ENCODE peak calls at places on chromosomes 3 and 15, in ten cellular contexts. A, D, I, Z, C, E, B, Y, K and P are unnamed samples.

GRCh38 chr15:92097473-92098178 is 244.1 kb downstream of the SLCO3A1 start:
- DNase-seq in A (no peak), D (peak), I (peak), Z (peak), C (peak), E (peak), B (no peak), Y (peak), K (peak), P (no peak)

GRCh38 chr3:128572644-128573105 is 77.9 kb downstream of the RPN1 start:
- DNase-seq in A (no peak), D (peak), I (no peak), Z (no peak), C (no peak), E (peak), B (no peak), Y (no peak), K (no peak), P (no peak)

GRCh38 chr3:72223116-72223515 is 438.2 kb upstream of the PROK2 start:
- DNase-seq in A (no peak), D (no peak), I (no peak), Z (no peak), C (no peak), E (no peak), B (no peak), Y (no peak), K (no peak), P (no peak)

GRCh38 chr3:131733086-131733841 is 230.5 kb upstream of the MRPL3 start:
- DNase-seq in A (no peak), D (no peak), I (no peak), Z (no peak), C (no peak), E (no peak), B (no peak), Y (no peak), K (no peak), P (no peak)

GRCh38 chr3:63863150-63864007 is at the start of the genes ATXN7 and THOC7:
- DNase-seq in A (peak), D (peak), I (no peak), Z (peak), C (peak), E (peak), B (peak), Y (peak), K (peak), P (peak)

GRCh38 chr15:41713047-41713446 is 52.8 kb downstream of the MGA start:
- DNase-seq in A (no peak), D (no peak), I (no peak), Z (peak), C (no peak), E (no peak), B (no peak), Y (no peak), K (no peak), P (peak)

GRCh38 chr15:72338617-72339321 is 18.8 kb upstream of the CELF6 start:
- DNase-seq in A (no peak), D (no peak), I (no peak), Z (no peak), C (no peak), E (no peak), B (no peak), Y (peak), K (no peak), P (no peak)

GRCh38 chr3:51445544-51446280 is 54.1 kb downstream of the DCAF1 start:
- DNase-seq in A (no peak), D (no peak), I (no peak), Z (no peak), C (no peak), E (no peak), B (no peak), Y (no peak), K (no peak), P (no peak)

GRCh38 chr15:75648156-75649000 is 666 bp downstream of the SNX33 start:
- DNase-seq in A (peak), D (no peak), I (no peak), Z (no peak), C (no peak), E (peak), B (peak), Y (peak), K (no peak), P (peak)

GRCh38 chr15:81575436-81576123 is 201.6 kb upstream of the TMC3 start:
- DNase-seq in A (no peak), D (no peak), I (no peak), Z (peak), C (no peak), E (no peak), B (no peak), Y (no peak), K (no peak), P (no peak)

GRCh38 chr3:90261481-90262433 is 1154.3 kb downstream of the EPHA3 start:
- DNase-seq in A (no peak), D (no peak), I (no peak), Z (no peak), C (no peak), E (no peak), B (no peak), Y (no peak), K (no peak), P (no peak)

GRCh38 chr15:67152429-67152828 is 87.0 kb downstream of the SMAD3 start:
- DNase-seq in A (no peak), D (no peak), I (no peak), Z (no peak), C (no peak), E (no peak), B (no peak), Y (no peak), K (no peak), P (no peak)

GRCh38 chr3:150385296-150386242 is 22.5 kb upstream of the TSC22D2 start:
- DNase-seq in A (no peak), D (peak), I (no peak), Z (no peak), C (no peak), E (no peak), B (no peak), Y (no peak), K (no peak), P (no peak)

GRCh38 chr3:70853161-70853560 is 540.7 kb upstream of the MDFIC2 start:
- DNase-seq in A (no peak), D (no peak), I (no peak), Z (no peak), C (no peak), E (peak), B (no peak), Y (peak), K (no peak), P (no peak)

GRCh38 chr15:63601026-63601726 is 4.0 kb downstream of the FBXL22 start:
- DNase-seq in A (peak), D (peak), I (no peak), Z (peak), C (peak), E (peak), B (no peak), Y (peak), K (peak), P (peak)

GRCh38 chr15:22911306-22911705 is 68.9 kb downstream of the CYFIP1 start:
- DNase-seq in A (no peak), D (no peak), I (no peak), Z (no peak), C (no peak), E (no peak), B (no peak), Y (no peak), K (no peak), P (no peak)

GRCh38 chr3:32288819-32289218 is 50.3 kb downstream of the CMTM8 start:
- DNase-seq in A (no peak), D (no peak), I (no peak), Z (no peak), C (no peak), E (no peak), B (no peak), Y (no peak), K (no peak), P (no peak)

GRCh38 chr3:190229632-190230424 is 92.4 kb downstream of the CLDN1 start:
- DNase-seq in A (no peak), D (no peak), I (no peak), Z (no peak), C (peak), E (peak), B (no peak), Y (no peak), K (no peak), P (no peak)

GRCh38 chr3:180277036-180277435 is 240.3 kb upstream of the PEX5L start:
- DNase-seq in A (no peak), D (no peak), I (peak), Z (no peak), C (no peak), E (peak), B (no peak), Y (peak), K (no peak), P (no peak)

GRCh38 chr3:33064929-33065328 is 32.0 kb downstream of the GLB1 start:
- DNase-seq in A (no peak), D (no peak), I (no peak), Z (no peak), C (no peak), E (no peak), B (no peak), Y (no peak), K (no peak), P (no peak)

GRCh38 chr15:23444269-23444668 is 2.8 kb downstream of the GOLGA6L2 start:
- DNase-seq in A (no peak), D (no peak), I (no peak), Z (no peak), C (no peak), E (no peak), B (no peak), Y (no peak), K (no peak), P (no peak)